ENCODE peak calls at places on chromosomes 6 and 20, in four cellular contexts. Q is Peyer's patch, S is tibial nerve, W is mesothelial cell of epicardium. N is an unnamed sample.

GRCh38 chr6:11058406-11058805 is 14.3 kb upstream of the ELOVL2 start:
- DNase-seq in S (no peak), Q (no peak), W (no peak), N (no peak)

GRCh38 chr6:111263837-111264236 is 176.5 kb downstream of the SLC16A10 start:
- DNase-seq in Q (no peak), S (no peak), W (no peak), N (no peak)

GRCh38 chr20:64079273-64080012 is at the start of gene RGS19:
- DNase-seq in Q (peak), S (peak), W (peak), N (peak)

GRCh38 chr6:21666200-21666671 is 72.7 kb downstream of the SOX4 start:
- DNase-seq in S (no peak), W (peak), Q (no peak), N (no peak)

GRCh38 chr6:21003780-21004541 is 469.7 kb downstream of the CDKAL1 start:
- DNase-seq in Q (no peak), S (no peak), W (no peak), N (no peak)

GRCh38 chr6:44111434-44112417 is 15.5 kb downstream of the MRPL14 start:
- DNase-seq in S (no peak), Q (no peak), W (no peak), N (no peak)

GRCh38 chr6:6434723-6435122 is 114.3 kb upstream of the F13A1 start:
- DNase-seq in W (no peak), S (no peak), Q (no peak), N (no peak)

GRCh38 chr6:108737594-108738546 is 110.4 kb upstream of the ARMC2 start:
- DNase-seq in S (peak), W (no peak), Q (peak), N (peak)

GRCh38 chr20:18364768-18365167 is 76.4 kb downstream of the ZNF133 start:
- DNase-seq in Q (no peak), W (no peak), S (no peak), N (no peak)

GRCh38 chr6:46138281-46138680 is 8.5 kb downstream of the ENPP4 start:
- DNase-seq in S (no peak), W (no peak), Q (no peak), N (no peak)

GRCh38 chr6:45678063-45678620 is 300.4 kb upstream of the SUPT3H start:
- DNase-seq in Q (no peak), W (no peak), S (no peak), N (no peak)

GRCh38 chr6:163457637-163458561 is 43.4 kb downstream of the QKI start:
- DNase-seq in W (no peak), Q (no peak), S (peak), N (no peak)

GRCh38 chr6:30287139-30287538 is 39.6 kb upstream of the TRIM39 start:
- DNase-seq in W (no peak), S (no peak), Q (no peak), N (no peak)

GRCh38 chr20:40317156-40317790 is 371.8 kb downstream of the MAFB start:
- DNase-seq in S (no peak), Q (no peak), W (no peak), N (no peak)

GRCh38 chr6:148307400-148307799 is 35.2 kb upstream of the SASH1 start:
- DNase-seq in W (no peak), S (no peak), Q (no peak), N (no peak)

GRCh38 chr6:33118525-33119123 is 42.8 kb downstream of the HLA-DPB1 start:
- DNase-seq in Q (no peak), W (no peak), S (peak), N (no peak)

GRCh38 chr6:150751296-150751695 is 114.2 kb upstream of the MTHFD1L start:
- DNase-seq in Q (no peak), S (no peak), W (no peak), N (no peak)

GRCh38 chr20:54535045-54535444 is 59.7 kb downstream of the DOK5 start:
- DNase-seq in S (no peak), W (no peak), Q (no peak), N (no peak)

GRCh38 chr6:159594106-159594749 is 98.8 kb downstream of the SOD2 start:
- DNase-seq in W (no peak), Q (no peak), S (no peak), N (no peak)

GRCh38 chr6:30136570-30137286 is 788 bp downstream of the TRIM40 start:
- DNase-seq in Q (no peak), S (no peak), W (no peak), N (no peak)

GRCh38 chr6:14031516-14031915 is 86.1 kb upstream of the CD83 start:
- DNase-seq in S (no peak), Q (no peak), W (no peak), N (no peak)

GRCh38 chr6:113178349-113178748 is 678.8 kb upstream of the MARCKS start:
- DNase-seq in S (no peak), Q (no peak), W (no peak), N (no peak)

GRCh38 chr6:20455175-20456075 is 53.7 kb downstream of the E2F3 start:
- DNase-seq in S (no peak), W (no peak), Q (no peak), N (no peak)

GRCh38 chr6:166815629-166816028 is 140.7 kb downstream of the RNASET2 start:
- DNase-seq in S (no peak), Q (no peak), W (no peak), N (no peak)

GRCh38 chr20:25669826-25670422 is 26.7 kb downstream of the ZNF337 start:
- DNase-seq in W (no peak), Q (no peak), S (no peak), N (no peak)

GRCh38 chr6:161701051-161701450 is 427.2 kb upstream of the AGPAT4 start:
- DNase-seq in W (no peak), S (no peak), Q (no peak), N (no peak)

GRCh38 chr6:160998217-160998616 is 6.6 kb downstream of the MAP3K4 start:
- DNase-seq in W (no peak), S (no peak), Q (no peak), N (no peak)

GRCh38 chr6:119445666-119446622 is 96.4 kb upstream of the MAN1A1 start:
- DNase-seq in W (no peak), Q (no peak), S (no peak), N (no peak)

GRCh38 chr6:71349976-71350615 is 61.5 kb downstream of the OGFRL1 start:
- DNase-seq in S (peak), Q (no peak), W (no peak), N (no peak)

GRCh38 chr6:131443514-131443913 is 129.5 kb upstream of the ARG1 start:
- DNase-seq in Q (peak), W (no peak), S (no peak), N (no peak)

DNA sequence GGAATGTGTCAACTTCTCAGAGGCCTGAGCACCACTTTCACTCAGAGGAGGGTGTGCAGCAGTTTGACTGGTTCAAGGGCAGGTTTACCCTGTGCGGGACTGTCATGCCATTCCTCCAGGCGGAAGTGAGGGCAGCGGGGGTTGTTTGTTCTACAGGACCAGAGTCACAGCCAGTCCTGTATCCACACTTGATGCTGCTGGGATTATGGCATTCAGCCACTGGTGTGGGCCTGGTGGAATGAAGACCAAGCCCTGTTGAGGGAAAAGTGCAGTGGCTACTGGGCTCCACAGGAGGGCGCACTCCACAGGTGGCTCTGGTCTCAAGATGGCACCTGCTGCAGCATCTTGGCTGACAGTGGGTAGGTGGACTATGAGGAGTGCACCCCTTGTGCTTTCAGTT is 14.8 kb downstream of the SEMG2 start:
- DNase-seq in S (no peak), Q (no peak), W (no peak), N (no peak)
- TF ChIP-seq CTCF in S (no peak), Q (no peak), W (peak), N (no peak)

GRCh38 chr6:68958327-68958726 is 323.2 kb downstream of the ADGRB3 start:
- DNase-seq in W (no peak), Q (no peak), S (no peak), N (no peak)
- TF ChIP-seq CTCF in W (peak), Q (no peak), S (peak), N (no peak)

GRCh38 chr6:156942266-156942665 is 165.1 kb downstream of the ARID1B start:
- DNase-seq in W (no peak), S (no peak), Q (no peak), N (no peak)
- TF ChIP-seq CTCF in W (no peak), S (no peak), Q (no peak), N (no peak)

GRCh38 chr6:27138837-27139752 is 108.4 kb upstream of the PRSS16 start:
- DNase-seq in W (no peak), Q (peak), S (peak), N (no peak)
- TF ChIP-seq CTCF in W (no peak), Q (no peak), S (no peak), N (no peak)

GRCh38 chr20:61520076-61520639 is 268.1 kb downstream of the CDH4 start:
- DNase-seq in S (no peak), Q (no peak), W (no peak), N (no peak)

GRCh38 chr20:61518424-61518951 is 266.4 kb downstream of the CDH4 start:
- DNase-seq in W (no peak), S (no peak), Q (no peak), N (no peak)

GRCh38 chr20:61520761-61521460 is 268.9 kb downstream of the CDH4 start:
- DNase-seq in S (peak), W (no peak), Q (no peak), N (no peak)

GRCh38 chr20:61517419-61517818 is 265.4 kb downstream of the CDH4 start:
- DNase-seq in Q (no peak), W (no peak), S (no peak), N (no peak)

GRCh38 chr20:61519488-61519887 is 267.4 kb downstream of the CDH4 start:
- DNase-seq in S (no peak), Q (no peak), W (no peak), N (no peak)
- TF ChIP-seq CTCF in S (no peak), Q (no peak), W (no peak), N (no peak)

N was measured in omental fat pad.